ENCODE peak calls at places on chromosomes 5 and 9, in nine cellular contexts. D is CD4-positive, alpha-beta memory T cell; O is B cell; L is activated CD8-positive, alpha-beta memory T cell treated with anti-CD3 and anti-CD28 coated beads for 1 hour; N is fibroblast of mammary gland; J is GM03348; K is HT1080; T is SW 1271; F is glomerular endothelial cell. V is an unnamed sample.

GRCh38 chr5:154511984-154512383 is 34.0 kb upstream of the HAND1 start:
- DNase-seq in L (no peak), T (no peak), K (no peak), F (no peak), O (no peak), D (no peak), J (no peak), N (no peak), V (no peak)

GRCh38 chr5:178237431-178238312 is 5.1 kb upstream of the PHYKPL start:
- DNase-seq in F (no peak), O (no peak), L (no peak), D (no peak), J (peak; percentile 46), K (no peak), N (peak; percentile 48), T (no peak), V (no peak)

GRCh38 chr9:2494571-2494970 is 127.0 kb upstream of the VLDLR start:
- DNase-seq in O (no peak), F (no peak), L (no peak), N (peak; percentile 52), T (no peak), J (peak; percentile 74), D (no peak), K (peak; percentile 68), V (peak; percentile 79)

GRCh38 chr9:27888661-27889295 is 315.5 kb upstream of the C9orf72 start:
- DNase-seq in K (peak; percentile 11), L (no peak), F (no peak), J (peak; percentile 3), O (no peak), T (no peak), N (peak; percentile 1), D (no peak), V (no peak)

GRCh38 chr5:43685271-43685950 is 82.4 kb downstream of the NNT start:
- DNase-seq in O (no peak), N (peak; percentile 21), D (no peak), L (no peak), F (no peak), T (no peak), J (no peak), K (no peak), V (no peak)

GRCh38 chr9:36831381-36832231 is 202.5 kb downstream of the PAX5 start:
- DNase-seq in L (no peak), D (no peak), T (no peak), O (no peak), F (no peak), J (no peak), K (no peak), N (no peak), V (no peak)

GRCh38 chr5:154244476-154244875 is 53.9 kb downstream of the GALNT10 start:
- DNase-seq in L (no peak), J (no peak), O (no peak), N (no peak), T (no peak), F (no peak), D (no peak), K (no peak), V (no peak)

GRCh38 chr9:98094316-98094715 is 24.7 kb downstream of the TRIM14 start:
- DNase-seq in T (no peak), D (no peak), F (no peak), J (no peak), K (no peak), L (no peak), N (no peak), O (no peak), V (no peak)

GRCh38 chr9:136437839-136438547 is 1.7 kb downstream of the INPP5E start:
- DNase-seq in L (no peak), T (no peak), K (no peak), F (peak; percentile 5), O (no peak), J (no peak), D (peak; percentile 67), N (peak; percentile 48), V (peak; percentile 12)

GRCh38 chr5:134380367-134380766 is 9.0 kb downstream of the UBE2B start:
- DNase-seq in J (no peak), K (no peak), L (no peak), F (no peak), D (no peak), O (no peak), N (no peak), T (no peak), V (no peak)

GRCh38 chr5:143541943-143542797 is 138.7 kb upstream of the NR3C1 start:
- DNase-seq in N (no peak), F (no peak), K (no peak), O (no peak), T (no peak), J (no peak), L (no peak), D (no peak), V (no peak)

GRCh38 chr5:150989695-150990094 is 30.7 kb upstream of the GPX3 start:
- DNase-seq in T (no peak), K (no peak), F (no peak), D (no peak), L (no peak), O (no peak), N (no peak), J (no peak), V (peak; percentile 2)

GRCh38 chr5:171107650-171108049 is 201.4 kb upstream of the TLX3 start:
- DNase-seq in J (no peak), K (no peak), L (no peak), T (no peak), F (no peak), N (no peak), O (no peak), D (no peak), V (no peak)

GRCh38 chr5:168404366-168404765 is 81.9 kb upstream of the RARS1 start:
- DNase-seq in O (no peak), J (peak; percentile 88), D (no peak), K (peak; percentile 94), L (no peak), F (no peak), N (peak; percentile 91), T (no peak), V (peak; percentile 96)

GRCh38 chr9:122389799-122390481 is 19.1 kb downstream of the PTGS1 start:
- DNase-seq in N (no peak), F (no peak), L (no peak), J (no peak), O (peak; percentile 71), D (no peak), T (no peak), K (peak; percentile 73), V (no peak)

GRCh38 chr5:88952996-88953643 is 70.1 kb upstream of the MEF2C start:
- DNase-seq in J (no peak), F (no peak), O (no peak), T (no peak), D (no peak), K (no peak), N (no peak), L (no peak), V (no peak)

V was measured in amniotic epithelial cell.